ENCODE peak calls at places on chromosome 12, in five cellular contexts. M is HFFc6, B is brain microvascular endothelial cell, Y is astrocyte of the spinal cord, X is right atrium auricular region. U is an unnamed sample.

GRCh38 chr12:32134144-32134888 is 27.7 kb downstream of the BICD1 start:
- DNase-seq in X (no peak), M (peak; percentile 63), B (peak; percentile 28), Y (peak; percentile 63), U (peak; percentile 36)

GRCh38 chr12:9118161-9118560 is 2.4 kb upstream of the A2M start:
- DNase-seq in B (no peak), M (no peak), Y (no peak), X (no peak), U (no peak)

GRCh38 chr12:68163546-68164210 is 4.1 kb upstream of the IFNG start:
- DNase-seq in X (no peak), Y (no peak), M (no peak), B (no peak), U (no peak)

GRCh38 chr12:24573621-24574020 is 375.3 kb downstream of the BCAT1 start:
- DNase-seq in X (no peak), M (no peak), Y (peak; percentile 65), B (no peak), U (no peak)

GRCh38 chr12:119807380-119807779 is 69.7 kb downstream of the CIT start:
- DNase-seq in M (no peak), X (no peak), Y (no peak), B (no peak), U (no peak)

GRCh38 chr12:4270670-4271432 is 2.7 kb upstream of the CCND2 start:
- DNase-seq in X (peak; percentile 69), M (no peak), B (no peak), Y (no peak), U (no peak)

GRCh38 chr12:130144256-130144655 is 18.0 kb upstream of the FZD10 start:
- DNase-seq in X (no peak), M (no peak), Y (no peak), B (no peak), U (no peak)

GRCh38 chr12:82329508-82329907 is 28.7 kb downstream of the CCDC59 start:
- DNase-seq in B (no peak), X (no peak), Y (no peak), M (no peak), U (peak; percentile 1)

GRCh38 chr12:123024819-123025391 is 44.4 kb downstream of the ARL6IP4 start:
- DNase-seq in B (peak; percentile 32), Y (peak; percentile 52), M (peak; percentile 40), X (no peak), U (peak; percentile 3)

GRCh38 chr12:107400686-107401447 is 284.7 kb upstream of the PWP1 start:
- DNase-seq in X (peak; percentile 72), B (peak; percentile 59), M (no peak), Y (no peak), U (peak; percentile 60)

GRCh38 chr12:63292476-63293228 is 141.7 kb upstream of the AVPR1A start:
- DNase-seq in Y (no peak), X (no peak), M (no peak), B (no peak), U (no peak)

GRCh38 chr12:125193798-125194562 is 128.7 kb downstream of the AACS start:
- DNase-seq in M (peak; percentile 3), X (no peak), B (peak; percentile 33), Y (peak; percentile 37), U (no peak)

GRCh38 chr12:91179315-91179714 is 3.3 kb downstream of the DCN start:
- DNase-seq in M (peak; percentile 2), B (no peak), X (no peak), Y (peak; percentile 26), U (peak; percentile 61)

GRCh38 chr12:112419269-112420133 is 754 bp downstream of the PTPN11 start:
- DNase-seq in B (peak; percentile 72), M (peak; percentile 80), Y (peak; percentile 75), X (peak; percentile 81), U (peak; percentile 85)

GRCh38 chr12:110998165-110998564 is 77.8 kb upstream of the MYL2 start:
- DNase-seq in Y (no peak), M (no peak), B (no peak), X (no peak), U (peak; percentile 5)

GRCh38 chr12:98741229-98741614 is 96.1 kb downstream of the APAF1 start:
- DNase-seq in Y (no peak), B (no peak), M (no peak), X (no peak), U (no peak)

GRCh38 chr12:81468206-81468605 is 290.9 kb downstream of the PPFIA2 start:
- DNase-seq in X (no peak), Y (peak; percentile 76), B (peak; percentile 57), M (no peak), U (peak; percentile 45)

GRCh38 chr12:106585862-106586534 is 3.2 kb downstream of the RFX4 start:
- DNase-seq in Y (no peak), M (no peak), B (no peak), X (no peak), U (no peak)

GRCh38 chr12:18750087-18750486 is 12.2 kb downstream of the CAPZA3 start:
- DNase-seq in X (no peak), M (no peak), Y (no peak), B (no peak), U (peak; percentile 16)

GRCh38 chr12:63206908-63207307 is 55.9 kb upstream of the AVPR1A start:
- DNase-seq in Y (no peak), B (peak; percentile 74), M (peak; percentile 3), X (no peak), U (peak; percentile 76)

GRCh38 chr12:120287491-120287890 is 4.2 kb downstream of the RNU4-2 start:
- DNase-seq in Y (no peak), B (no peak), M (no peak), X (no peak), U (no peak)

GRCh38 chr12:46065412-46066166 is 75.2 kb upstream of the SCAF11 start:
- DNase-seq in X (no peak), B (no peak), M (no peak), Y (no peak), U (no peak)

GRCh38 chr12:46214668-46215429 is 54.0 kb downstream of the SLC38A1 start:
- DNase-seq in B (no peak), Y (no peak), M (no peak), X (no peak), U (no peak)

GRCh38 chr12:26153421-26154154 is 28.8 kb upstream of the BHLHE41 start:
- DNase-seq in M (peak; percentile 97), B (peak; percentile 96), Y (peak; percentile 95), X (no peak), U (peak; percentile 75)

GRCh38 chr12:62860501-62861156 is 74.3 kb downstream of the PPM1H start:
- DNase-seq in B (peak; percentile 37), M (no peak), X (no peak), Y (peak; percentile 8), U (no peak)

GRCh38 chr12:109452489-109452888 is 24.6 kb downstream of the KCTD10 start:
- DNase-seq in X (no peak), B (no peak), M (no peak), Y (no peak), U (no peak)

GRCh38 chr12:49129332-49130150 is 1.7 kb downstream of the TUBA1B start:
- DNase-seq in X (no peak), B (no peak), Y (no peak), M (no peak), U (no peak)

DNA sequence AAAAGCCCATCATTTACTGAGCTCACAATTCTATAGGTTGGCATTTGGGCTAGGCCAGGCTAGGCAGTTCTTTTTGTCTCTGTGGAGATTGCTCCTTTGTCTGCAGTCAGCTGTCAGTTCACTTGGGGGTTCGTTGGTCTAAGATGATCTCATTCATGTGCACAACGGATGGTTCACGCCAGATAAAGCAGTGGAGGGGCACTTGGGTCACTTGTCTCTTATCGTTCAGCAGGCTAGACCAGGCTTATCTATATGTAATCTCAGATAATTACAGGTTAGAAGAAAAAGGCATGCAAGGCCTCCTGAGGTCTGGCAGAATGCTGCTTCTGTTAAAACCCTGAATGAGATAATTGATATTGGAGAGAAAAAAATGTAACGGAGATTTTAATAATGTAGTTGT is 119.0 kb upstream of the ATP2B1 start:
- DNase-seq in B (no peak), X (no peak), Y (no peak), M (no peak), U (no peak)
- TF ChIP-seq CTCF in B (no peak), X (no peak), Y (no peak), M (no peak), U (no peak)

GRCh38 chr12:59304077-59304721 is 291.6 kb upstream of the SLC16A7 start:
- DNase-seq in Y (no peak), M (no peak), B (no peak), X (no peak), U (no peak)
- TF ChIP-seq CTCF in Y (no peak), M (no peak), B (no peak), X (no peak), U (no peak)

GRCh38 chr12:14138495-14138894 is 157.1 kb upstream of the GRIN2B start:
- DNase-seq in Y (no peak), B (no peak), M (no peak), X (no peak), U (peak; percentile 1)
- TF ChIP-seq CTCF in Y (no peak), B (peak; percentile 5), M (no peak), X (no peak), U (no peak)

GRCh38 chr12:93825501-93825888 is 148.3 kb downstream of the CRADD start:
- DNase-seq in Y (no peak), X (no peak), B (no peak), M (peak; percentile 25), U (no peak)
- TF ChIP-seq CTCF in Y (no peak), X (no peak), B (no peak), M (no peak), U (no peak)

GRCh38 chr12:93415723-93416464 is 25.9 kb downstream of the UBE2N start:
- DNase-seq in Y (peak; percentile 86), M (peak; percentile 59), B (peak; percentile 24), X (no peak), U (no peak)
- TF ChIP-seq CTCF in Y (no peak), M (peak; percentile 23), B (no peak), X (no peak), U (no peak)

DNA sequence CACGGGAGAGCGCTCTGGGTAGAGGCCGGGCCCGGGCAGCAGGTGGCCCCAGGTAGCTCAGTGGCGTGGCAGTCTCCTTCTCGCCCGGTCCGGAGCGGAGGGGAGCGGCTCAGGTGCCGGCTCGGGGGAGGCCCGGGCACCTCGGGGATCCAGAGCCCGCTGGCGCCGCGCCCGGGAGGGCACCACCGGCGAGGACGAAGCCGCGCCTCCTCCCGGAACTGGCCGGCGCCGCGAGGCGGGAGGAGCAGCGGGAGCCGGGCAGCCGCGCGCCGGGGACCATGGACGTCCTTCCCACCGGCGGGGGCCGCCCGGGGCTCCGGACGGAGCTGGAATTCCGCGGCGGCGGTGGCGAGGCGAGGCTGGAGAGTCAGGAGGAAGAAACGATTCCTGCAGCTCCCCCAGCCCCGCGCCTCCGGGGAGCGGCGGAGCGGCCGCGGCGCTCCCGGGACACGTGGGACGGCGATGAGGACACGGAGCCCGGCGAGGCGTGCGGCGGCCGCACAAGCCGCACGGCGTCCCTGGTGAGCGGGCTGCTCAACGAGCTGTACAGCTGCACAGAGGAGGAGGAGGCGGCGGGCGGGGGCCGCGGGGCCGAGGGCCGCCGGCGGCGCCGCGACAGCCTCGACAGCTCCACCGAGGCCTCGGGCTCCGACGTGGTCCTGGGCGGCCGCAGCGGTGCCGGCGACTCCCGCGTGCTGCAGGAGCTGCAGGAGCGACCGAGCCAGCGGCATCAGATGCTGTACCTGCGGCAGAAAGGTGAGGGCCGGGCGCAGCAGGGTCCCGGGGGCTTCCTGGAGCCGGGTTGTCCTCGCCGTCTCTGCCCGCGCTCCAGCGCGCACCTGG is 21.5 kb upstream of the GNS start:
- DNase-seq in Y (no peak), M (no peak), B (no peak), X (no peak), U (peak; percentile 57)
- TF ChIP-seq CTCF in Y (no peak), M (no peak), B (no peak), X (no peak), U (no peak)